ENCODE peak calls at places on chromosomes 5 and 9, in seven cellular contexts. K, S, X, U, H, G and M are unnamed samples.

GRCh38 chr5:100840364-100840763 is 62.7 kb downstream of the ST8SIA4 start:
- DNase-seq in K (no peak), S (peak; percentile 23), X (no peak), U (no peak), H (peak; percentile 81), G (no peak), M (peak; percentile 2)

GRCh38 chr9:125635888-125636287 is 71.1 kb downstream of the MAPKAP1 start:
- DNase-seq in K (no peak), S (no peak), X (no peak), U (peak; percentile 12), H (no peak), G (no peak), M (no peak)

GRCh38 chr5:31768784-31769183 is 129.9 kb downstream of the PDZD2 start:
- DNase-seq in K (no peak), S (no peak), X (no peak), U (no peak), H (no peak), G (no peak), M (no peak)

GRCh38 chr9:34484678-34485077 is 26.1 kb downstream of the DNAI1 start:
- DNase-seq in K (peak; percentile 37), S (no peak), X (no peak), U (no peak), H (no peak), G (no peak), M (no peak)

GRCh38 chr5:128826290-128826689 is 139.0 kb upstream of the SLC27A6 start:
- DNase-seq in K (no peak), S (no peak), X (no peak), U (no peak), H (no peak), G (no peak), M (no peak)

GRCh38 chr9:74379718-74380117 is 117.4 kb upstream of the RORB start:
- DNase-seq in K (peak; percentile 43), S (peak; percentile 2), X (peak; percentile 31), U (peak; percentile 40), H (no peak), G (peak; percentile 12), M (peak; percentile 3)

GRCh38 chr5:71732011-71732410 is 12.9 kb downstream of the CARTPT start:
- DNase-seq in K (no peak), S (no peak), X (no peak), U (no peak), H (no peak), G (no peak), M (no peak)

GRCh38 chr9:14096182-14096922 is 217.6 kb downstream of the NFIB start:
- DNase-seq in K (no peak), S (no peak), X (no peak), U (no peak), H (no peak), G (peak; percentile 50), M (no peak)

GRCh38 chr9:84338792-84339191 is 1.8 kb downstream of the SLC28A3 start:
- DNase-seq in K (no peak), S (no peak), X (no peak), U (no peak), H (no peak), G (no peak), M (no peak)

GRCh38 chr5:14683906-14684455 is 19.5 kb downstream of the OTULIN start:
- DNase-seq in K (no peak), S (no peak), X (no peak), U (no peak), H (no peak), G (no peak), M (no peak)

GRCh38 chr5:30100929-30101328 is 1092.6 kb upstream of the CDH6 start:
- DNase-seq in K (no peak), S (no peak), X (no peak), U (no peak), H (no peak), G (no peak), M (no peak)

GRCh38 chr5:131114754-131115153 is 50.3 kb downstream of the HINT1 start:
- DNase-seq in K (no peak), S (no peak), X (no peak), U (no peak), H (no peak), G (no peak), M (no peak)

GRCh38 chr5:114243281-114243982 is 118.4 kb upstream of the KCNN2 start:
- DNase-seq in K (no peak), S (no peak), X (no peak), U (no peak), H (no peak), G (no peak), M (no peak)

GRCh38 chr9:137169764-137170460 is at the start of gene LRRC26:
- DNase-seq in K (peak; percentile 78), S (no peak), X (no peak), U (no peak), H (no peak), G (no peak), M (peak; percentile 25)

GRCh38 chr9:124769451-124770358 is 1.4 kb downstream of the NR6A1 start:
- DNase-seq in K (peak; percentile 42), S (peak; percentile 85), X (no peak), U (peak; percentile 51), H (no peak), G (peak; percentile 63), M (peak; percentile 66)

GRCh38 chr5:60024104-60024503 is 130.6 kb upstream of the PDE4D start:
- DNase-seq in K (no peak), S (no peak), X (no peak), U (no peak), H (no peak), G (no peak), M (no peak)

GRCh38 chr9:89234636-89235035 is 56.0 kb upstream of the SHC3 start:
- DNase-seq in K (no peak), S (no peak), X (no peak), U (no peak), H (peak; percentile 3), G (peak; percentile 72), M (no peak)

GRCh38 chr5:133506165-133506564 is 106.2 kb downstream of the FSTL4 start:
- DNase-seq in K (no peak), S (no peak), X (no peak), U (no peak), H (no peak), G (no peak), M (no peak)

GRCh38 chr9:88645869-88646204 is 110.9 kb downstream of the NXNL2 start:
- DNase-seq in K (no peak), S (no peak), X (no peak), U (no peak), H (no peak), G (no peak), M (no peak)

GRCh38 chr5:136518814-136519213 is 153.5 kb upstream of the TRPC7 start:
- DNase-seq in K (no peak), S (no peak), X (no peak), U (no peak), H (no peak), G (no peak), M (no peak)

GRCh38 chr9:79862921-79863890 is 291.4 kb downstream of the TLE4 start:
- DNase-seq in K (no peak), S (no peak), X (no peak), U (no peak), H (no peak), G (no peak), M (no peak)

GRCh38 chr5:41918105-41918504 is 7.0 kb upstream of the FBXO4 start:
- DNase-seq in K (no peak), S (no peak), X (no peak), U (no peak), H (no peak), G (no peak), M (no peak)

GRCh38 chr5:55934117-55934613 is 60.6 kb downstream of the IL6ST start:
- DNase-seq in K (peak; percentile 91), S (no peak), X (no peak), U (peak; percentile 100), H (no peak), G (no peak), M (no peak)

GRCh38 chr5:153896701-153897100 is 142.0 kb downstream of the FAM114A2 start:
- DNase-seq in K (no peak), S (no peak), X (no peak), U (no peak), H (peak; percentile 63), G (no peak), M (no peak)

GRCh38 chr5:36796171-36796570 is 80.4 kb upstream of the NIPBL start:
- DNase-seq in K (no peak), S (no peak), X (no peak), U (no peak), H (no peak), G (no peak), M (no peak)

GRCh38 chr5:76688836-76689235 is 27.1 kb upstream of the F2R start:
- DNase-seq in K (no peak), S (no peak), X (no peak), U (no peak), H (no peak), G (no peak), M (no peak)
- TF ChIP-seq JUND in K (no peak), S (no peak), X (no peak), U (no peak), H (no peak), G (no peak), M (no peak)

DNA sequence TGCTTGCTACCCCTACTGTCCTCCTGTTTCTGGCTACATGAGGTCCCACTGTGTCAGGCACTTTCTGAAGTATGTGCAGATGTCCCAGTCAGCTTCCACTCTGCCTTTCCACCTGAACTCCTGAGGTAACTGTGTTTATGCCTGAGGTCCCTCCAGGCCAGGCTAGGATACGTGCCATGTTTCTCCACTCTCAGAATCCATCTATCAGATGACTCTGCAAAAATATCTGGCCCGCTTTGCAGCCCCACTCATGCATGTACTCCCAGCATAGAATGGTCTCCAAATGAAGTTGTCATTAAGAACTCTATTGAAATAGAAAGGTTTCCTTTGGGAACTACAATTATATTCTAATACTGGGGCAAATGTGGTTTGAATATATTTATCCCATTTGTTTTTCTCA is 231.9 kb upstream of the RASEF start:
- DNase-seq in K (no peak), S (no peak), X (no peak), U (no peak), H (no peak), G (no peak), M (no peak)
- TF ChIP-seq JUND in K (no peak), S (no peak), X (no peak), U (no peak), H (no peak), G (no peak), M (no peak)

GRCh38 chr5:1751026-1751863 is 48.4 kb downstream of the MRPL36 start:
- DNase-seq in K (no peak), S (no peak), X (no peak), U (no peak), H (no peak), G (no peak), M (no peak)
- TF ChIP-seq JUND in K (no peak), S (no peak), X (no peak), U (no peak), H (no peak), G (no peak), M (no peak)

GRCh38 chr5:144331361-144331760 is 160.7 kb downstream of the KCTD16 start:
- DNase-seq in K (no peak), S (no peak), X (no peak), U (no peak), H (no peak), G (no peak), M (no peak)

GRCh38 chr5:144332265-144332664 is 161.6 kb downstream of the KCTD16 start:
- DNase-seq in K (no peak), S (no peak), X (no peak), U (no peak), H (no peak), G (no peak), M (no peak)

GRCh38 chr5:144325532-144325931 is 154.9 kb downstream of the KCTD16 start:
- DNase-seq in K (no peak), S (no peak), X (no peak), U (no peak), H (no peak), G (no peak), M (no peak)

GRCh38 chr5:144328505-144328904 is 157.8 kb downstream of the KCTD16 start:
- DNase-seq in K (no peak), S (no peak), X (no peak), U (no peak), H (no peak), G (no peak), M (no peak)

GRCh38 chr5:144328980-144329379 is 158.3 kb downstream of the KCTD16 start:
- DNase-seq in K (no peak), S (no peak), X (no peak), U (no peak), H (no peak), G (no peak), M (no peak)
- TF ChIP-seq JUND in K (no peak), S (no peak), X (no peak), U (no peak), H (no peak), G (no peak), M (no peak)